ENCODE peak calls at places on chromosomes 16 and 17, in ten cellular contexts. K, H, S, G, R, V, I, D, M and T are unnamed samples.

GRCh38 chr16:58506241-58507194 is 6.6 kb downstream of the NDRG4 start:
- DNase-seq in K (no peak), H (no peak), S (no peak), G (no peak), R (no peak), V (no peak), I (no peak), D (no peak), M (no peak), T (no peak)

GRCh38 chr16:22232277-22233049 is 26.4 kb downstream of the EEF2K start:
- DNase-seq in K (no peak), H (peak; percentile 16), S (no peak), G (no peak), R (no peak), V (no peak), I (no peak), D (no peak), M (no peak), T (peak; percentile 48)

GRCh38 chr17:36892112-36892838 is 45.0 kb upstream of the LHX1 start:
- DNase-seq in K (no peak), H (no peak), S (no peak), G (no peak), R (no peak), V (no peak), I (no peak), D (no peak), M (no peak), T (no peak)

GRCh38 chr17:28228109-28228840 is 90.7 kb upstream of the TMEM97 start:
- DNase-seq in K (no peak), H (no peak), S (no peak), G (peak; percentile 47), R (no peak), V (no peak), I (peak; percentile 44), D (no peak), M (no peak), T (no peak)

GRCh38 chr17:64326420-64327054 is 63.5 kb upstream of the TEX2 start:
- DNase-seq in K (peak; percentile 44), H (no peak), S (no peak), G (no peak), R (no peak), V (no peak), I (peak; percentile 62), D (no peak), M (peak; percentile 87), T (peak; percentile 63)

GRCh38 chr17:50815400-50815799 is 20.0 kb upstream of the WFIKKN2 start:
- DNase-seq in K (no peak), H (no peak), S (no peak), G (no peak), R (no peak), V (no peak), I (peak; percentile 79), D (no peak), M (no peak), T (no peak)

GRCh38 chr17:27038676-27039075 is 255.2 kb upstream of the WSB1 start:
- DNase-seq in K (no peak), H (no peak), S (no peak), G (no peak), R (no peak), V (no peak), I (peak; percentile 26), D (no peak), M (no peak), T (no peak)

GRCh38 chr17:50680126-50680525 is 27.6 kb downstream of the ANKRD40 start:
- DNase-seq in K (no peak), H (no peak), S (no peak), G (no peak), R (no peak), V (no peak), I (no peak), D (no peak), M (peak; percentile 32), T (no peak)

GRCh38 chr16:68244481-68244902 is 681 bp upstream of the PLA2G15 start:
- DNase-seq in K (no peak), H (no peak), S (no peak), G (no peak), R (no peak), V (no peak), I (no peak), D (no peak), M (peak; percentile 48), T (no peak)